ENCODE peak calls at places on chromosomes 1 and 21, in four cellular contexts. S is brain microvascular endothelial cell, U is GM23338, R is fibroblast of lung. I is an unnamed sample. For H3K36me3, the result is how much of the 10 kb centered on the place peaks cover.

GRCh38 chr21:34642211-34643075 is 26.4 kb upstream of the CLIC6 start:
- DNase-seq in R (no peak), U (no peak), S (peak), I (no peak)

GRCh38 chr1:226723640-226724532 is 15.2 kb downstream of the ITPKB start:
- DNase-seq in S (peak), U (peak), R (peak), I (no peak)

GRCh38 chr1:201536542-201536941 is 2.4 kb upstream of the NAV1 start:
- DNase-seq in R (peak), S (peak), U (no peak), I (no peak)

GRCh38 chr1:72009170-72009569 is 273.2 kb downstream of the NEGR1 start:
- DNase-seq in S (no peak), U (no peak), R (no peak), I (no peak)

GRCh38 chr1:52281518-52281917 is 84.5 kb downstream of the CC2D1B start:
- DNase-seq in S (peak), U (no peak), R (peak), I (no peak)

GRCh38 chr1:36083635-36084501 is at the start of gene TEKT2:
- DNase-seq in R (peak), S (peak), U (peak), I (no peak)

GRCh38 chr21:37365657-37366487 is 701 bp upstream of the DYRK1A start:
- DNase-seq in U (peak), R (peak), S (peak), I (no peak)

GRCh38 chr1:110880708-110881374 is 7.9 kb downstream of the CD53 start:
- DNase-seq in S (no peak), R (no peak), U (no peak), I (no peak)

GRCh38 chr1:70727891-70728443 is 316.9 kb downstream of the CTH start:
- DNase-seq in S (no peak), R (no peak), U (peak), I (no peak)

GRCh38 chr1:51792864-51793263 is 85.7 kb downstream of the NRDC start:
- DNase-seq in U (no peak), R (peak), S (peak), I (peak)

GRCh38 chr1:182229907-182230522 is 161.6 kb downstream of the GLUL start:
- DNase-seq in U (peak), R (peak), S (no peak), I (no peak)

GRCh38 chr1:46333300-46334029 is 7.1 kb upstream of the NSUN4 start:
- DNase-seq in S (peak), R (peak), U (peak), I (no peak)
- H3K4me3 ChIP-seq in S (no peak), R (no peak), U (no peak), I (no peak)

GRCh38 chr1:115833806-115834205 is 7.1 kb downstream of the NHLH2 start:
- DNase-seq in R (no peak), U (peak), S (no peak), I (no peak)
- TF ChIP-seq CTCF in R (no peak), U (peak), S (no peak), I (no peak)

GRCh38 chr1:43439781-43440180 is 13.9 kb downstream of the HYI start:
- DNase-seq in U (no peak), R (no peak), S (no peak), I (no peak)
- H3K36me3 ChIP-seq in U (under half), R (under half), S (half or more), I (under half)

GRCh38 chr1:179293340-179294327 is at the start of gene SOAT1:
- DNase-seq in S (peak), R (peak), U (peak), I (peak)

GRCh38 chr1:179298952-179299351 is 5.4 kb downstream of the SOAT1 start:
- DNase-seq in U (no peak), S (no peak), R (no peak), I (no peak)

GRCh38 chr1:179296356-179296755 is 2.8 kb downstream of the SOAT1 start:
- DNase-seq in R (no peak), U (peak), S (no peak), I (no peak)

GRCh38 chr1:179296831-179297377 is 3.3 kb downstream of the SOAT1 start:
- DNase-seq in U (no peak), R (no peak), S (no peak), I (no peak)

GRCh38 chr1:179295356-179295755 is 1.8 kb downstream of the SOAT1 start:
- DNase-seq in S (no peak), R (no peak), U (no peak), I (no peak)
- H3K4me3 ChIP-seq in S (peak), R (peak), U (no peak), I (no peak)

GRCh38 chr1:171141336-171142051 is 43.6 kb upstream of the FMO2 start:
- DNase-seq in R (peak), S (peak), U (peak), I (peak)
- TF ChIP-seq CTCF in R (peak), S (peak), U (peak), I (peak)

GRCh38 chr1:31005617-31006166 is 59.8 kb downstream of the PUM1 start:
- DNase-seq in U (no peak), S (no peak), R (no peak), I (no peak)
- H3K36me3 ChIP-seq in U (under half), S (under half), R (under half), I (under half)

GRCh38 chr1:11731719-11732283 is 4.1 kb upstream of the AGTRAP start:
- DNase-seq in R (peak), S (peak), U (peak), I (no peak)
- H3K4me3 ChIP-seq in R (peak), S (no peak), U (peak), I (no peak)

I was measured in BJ.